ENCODE peak calls at places on chromosome 12, in nine cellular contexts. Y is tibial nerve; C is T-helper 1 cell; P is activated CD4-positive, alpha-beta T cell treated with anti-CD3 and anti-CD28 coated beads, Interleukin-2, amount 50 U/mL, for 48 hours; S is memory B cell; B is mucosa of gallbladder; L is GM23338; K is AG09319; V is C1 segment of cervical spinal cord. D is an unnamed sample.

GRCh38 chr12:13085968-13086686 is 17.3 kb downstream of the GSG1 start:
- DNase-seq in Y (no peak), C (no peak), P (no peak), S (no peak), B (no peak), L (no peak), K (no peak), V (no peak), D (no peak)

GRCh38 chr12:127108360-127109215 is 1158.4 kb upstream of the TMEM132C start:
- DNase-seq in Y (peak; percentile 75), C (no peak), P (peak; percentile 52), S (no peak), B (peak; percentile 56), L (peak; percentile 59), K (peak; percentile 27), V (peak; percentile 32), D (no peak)

GRCh38 chr12:89949457-89950195 is 241.0 kb upstream of the ATP2B1 start:
- DNase-seq in Y (peak; percentile 30), C (peak; percentile 46), P (no peak), S (peak; percentile 76), B (no peak), L (peak; percentile 34), K (peak; percentile 54), V (no peak), D (peak; percentile 81)

GRCh38 chr12:131133994-131134393 is 180.3 kb downstream of the ADGRD1 start:
- DNase-seq in Y (no peak), C (no peak), P (no peak), S (no peak), B (peak; percentile 5), L (no peak), K (no peak), V (no peak), D (no peak)

GRCh38 chr12:113634982-113635381 is 163.3 kb upstream of the LHX5 start:
- DNase-seq in Y (no peak), C (no peak), P (no peak), S (no peak), B (no peak), L (no peak), K (no peak), V (no peak), D (no peak)

GRCh38 chr12:63770375-63770774 is 9.3 kb upstream of the RXYLT1 start:
- DNase-seq in Y (no peak), C (no peak), P (no peak), S (no peak), B (no peak), L (no peak), K (no peak), V (no peak), D (no peak)

GRCh38 chr12:2751686-2752085 is 43.1 kb upstream of the FKBP4 start:
- DNase-seq in Y (no peak), C (no peak), P (no peak), S (no peak), B (no peak), L (peak; percentile 73), K (no peak), V (no peak), D (no peak)

GRCh38 chr12:6116481-6117021 is 7.9 kb downstream of the VWF start:
- DNase-seq in Y (no peak), C (no peak), P (no peak), S (no peak), B (no peak), L (no peak), K (no peak), V (no peak), D (no peak)

GRCh38 chr12:100927825-100928224 is 133.2 kb downstream of the ANO4 start:
- DNase-seq in Y (no peak), C (no peak), P (no peak), S (no peak), B (no peak), L (no peak), K (no peak), V (no peak), D (no peak)

GRCh38 chr12:130090564-130090963 is 71.7 kb upstream of the FZD10 start:
- DNase-seq in Y (no peak), C (no peak), P (no peak), S (no peak), B (no peak), L (no peak), K (no peak), V (no peak), D (no peak)

GRCh38 chr12:943051-943450 is 6.4 kb downstream of the RAD52 start:
- DNase-seq in Y (no peak), C (no peak), P (no peak), S (no peak), B (no peak), L (no peak), K (no peak), V (no peak), D (no peak)

GRCh38 chr12:29350080-29350479 is 30.9 kb downstream of the ERGIC2 start:
- DNase-seq in Y (no peak), C (no peak), P (no peak), S (no peak), B (no peak), L (no peak), K (peak; percentile 12), V (no peak), D (no peak)

GRCh38 chr12:80938397-80938796 is 663 bp upstream of the LIN7A start:
- DNase-seq in Y (no peak), C (no peak), P (no peak), S (no peak), B (no peak), L (no peak), K (no peak), V (no peak), D (no peak)

GRCh38 chr12:109481863-109482262 is 4.4 kb downstream of the UBE3B start:
- DNase-seq in Y (no peak), C (no peak), P (no peak), S (no peak), B (no peak), L (no peak), K (no peak), V (no peak), D (no peak)

GRCh38 chr12:66423290-66423689 is 121.0 kb downstream of the HELB start:
- DNase-seq in Y (no peak), C (no peak), P (no peak), S (no peak), B (no peak), L (peak; percentile 39), K (no peak), V (no peak), D (no peak)

GRCh38 chr12:46808955-46809697 is 16.7 kb downstream of the SLC38A4 start:
- DNase-seq in Y (no peak), C (no peak), P (no peak), S (no peak), B (no peak), L (peak; percentile 37), K (no peak), V (no peak), D (no peak)

GRCh38 chr12:129911437-129912049 is 7.7 kb upstream of the TMEM132D start:
- DNase-seq in Y (no peak), C (no peak), P (peak; percentile 20), S (peak; percentile 13), B (peak; percentile 24), L (peak; percentile 69), K (no peak), V (peak; percentile 61), D (peak; percentile 6)

GRCh38 chr12:115761784-115762183 is 515.7 kb downstream of the MED13L start:
- DNase-seq in Y (no peak), C (no peak), P (no peak), S (no peak), B (no peak), L (no peak), K (no peak), V (no peak), D (no peak)

GRCh38 chr12:103431387-103431786 is 64.4 kb downstream of the C12orf42 start:
- DNase-seq in Y (no peak), C (no peak), P (no peak), S (no peak), B (no peak), L (no peak), K (no peak), V (no peak), D (no peak)

GRCh38 chr12:122895290-122895689 is 634 bp downstream of the VPS37B start:
- DNase-seq in Y (no peak), C (no peak), P (no peak), S (no peak), B (no peak), L (no peak), K (no peak), V (no peak), D (no peak)

GRCh38 chr12:92930421-92930820 is 1.3 kb upstream of the EEA1 start:
- DNase-seq in Y (no peak), C (no peak), P (no peak), S (no peak), B (no peak), L (no peak), K (no peak), V (no peak), D (no peak)

GRCh38 chr12:2322554-2323120 is 269.9 kb downstream of the CACNA1C start:
- DNase-seq in Y (no peak), C (no peak), P (no peak), S (no peak), B (no peak), L (no peak), K (no peak), V (no peak), D (no peak)

GRCh38 chr12:1878214-1878613 is 40.2 kb downstream of the CACNA2D4 start:
- DNase-seq in Y (no peak), C (no peak), P (no peak), S (no peak), B (no peak), L (no peak), K (no peak), V (no peak), D (no peak)

GRCh38 chr12:124508323-124509096 is 58.9 kb downstream of the NCOR2 start:
- DNase-seq in Y (peak; percentile 50), C (no peak), P (no peak), S (no peak), B (no peak), L (no peak), K (no peak), V (no peak), D (no peak)

GRCh38 chr12:10358969-10359368 is 30.9 kb downstream of the KLRK1 start:
- DNase-seq in Y (no peak), C (no peak), P (no peak), S (no peak), B (no peak), L (no peak), K (no peak), V (no peak), D (no peak)

GRCh38 chr12:105928436-105928835 is 210.3 kb downstream of the NUAK1 start:
- DNase-seq in Y (no peak), C (no peak), P (no peak), S (no peak), B (peak; percentile 57), L (no peak), K (no peak), V (no peak), D (no peak)

GRCh38 chr12:118098456-118098855 is 5.4 kb downstream of the VSIG10 start:
- DNase-seq in Y (no peak), C (no peak), P (no peak), S (no peak), B (no peak), L (no peak), K (no peak), V (no peak), D (no peak)

GRCh38 chr12:124917841-124918621 is 3.6 kb upstream of the UBC start:
- DNase-seq in Y (no peak), C (no peak), P (no peak), S (no peak), B (no peak), L (no peak), K (no peak), V (no peak), D (no peak)

GRCh38 chr12:4859478-4860210 is 50.1 kb upstream of the KCNA1 start:
- DNase-seq in Y (no peak), C (no peak), P (no peak), S (no peak), B (no peak), L (no peak), K (no peak), V (no peak), D (no peak)

D was measured in naive B cell.